ENCODE peak calls at places on chromosomes 2 and 18, in eight cellular contexts. O, B, K, T, N, W, S and F are unnamed samples.

GRCh38 chr2:79717364-79718007 is 204.6 kb downstream of the CTNNA2 start:
- DNase-seq in O (no peak), B (peak), K (no peak), T (no peak), N (peak), W (peak), S (peak), F (peak)

GRCh38 chr2:29228276-29228675 is 113.1 kb downstream of the CLIP4 start:
- DNase-seq in O (no peak), B (no peak), K (no peak), T (no peak), N (peak), W (peak), S (no peak), F (no peak)

GRCh38 chr2:140863713-140864112 is 1267.1 kb downstream of the LRP1B start:
- DNase-seq in O (no peak), B (no peak), K (peak), T (peak), N (peak), W (peak), S (peak), F (peak)

GRCh38 chr2:109619131-109619615 is 5.0 kb downstream of the SOWAHC start:
- DNase-seq in O (no peak), B (no peak), K (no peak), T (no peak), N (no peak), W (no peak), S (no peak), F (no peak)

GRCh38 chr2:20205915-20206524 is 18.9 kb downstream of the SDC1 start:
- DNase-seq in O (peak), B (no peak), K (no peak), T (no peak), N (no peak), W (no peak), S (no peak), F (peak)

GRCh38 chr2:43343573-43344304 is 117.3 kb upstream of the ZFP36L2 start:
- DNase-seq in O (no peak), B (no peak), K (no peak), T (no peak), N (peak), W (peak), S (peak), F (peak)

GRCh38 chr2:214772443-214773034 is 36.9 kb downstream of the BARD1 start:
- DNase-seq in O (no peak), B (no peak), K (no peak), T (no peak), N (no peak), W (no peak), S (no peak), F (no peak)

GRCh38 chr2:68045337-68045736 is 17.5 kb downstream of the C1D start:
- DNase-seq in O (no peak), B (no peak), K (no peak), T (no peak), N (no peak), W (no peak), S (no peak), F (no peak)

GRCh38 chr2:169815849-169816248 is 8.9 kb downstream of the METTL5 start:
- DNase-seq in O (no peak), B (no peak), K (no peak), T (no peak), N (peak), W (peak), S (peak), F (peak)

GRCh38 chr2:69387770-69388481 is 899 bp upstream of the GFPT1 start:
- DNase-seq in O (no peak), B (no peak), K (no peak), T (no peak), N (no peak), W (no peak), S (peak), F (peak)

GRCh38 chr2:128278979-128279378 is 39.7 kb downstream of the HS6ST1 start:
- DNase-seq in O (no peak), B (no peak), K (no peak), T (no peak), N (no peak), W (no peak), S (no peak), F (no peak)

GRCh38 chr2:201363857-201364560 is 6.9 kb upstream of the FLACC1 start:
- DNase-seq in O (no peak), B (no peak), K (peak), T (peak), N (peak), W (peak), S (peak), F (peak)

GRCh38 chr2:152472524-152472923 is 137.6 kb downstream of the FMNL2 start:
- DNase-seq in O (no peak), B (no peak), K (no peak), T (no peak), N (no peak), W (no peak), S (no peak), F (no peak)

GRCh38 chr2:31579996-31580320 is 780 bp downstream of the SRD5A2 start:
- DNase-seq in O (no peak), B (no peak), K (no peak), T (no peak), N (no peak), W (no peak), S (no peak), F (no peak)

GRCh38 chr2:152189622-152190495 is 14.3 kb upstream of the STAM2 start:
- DNase-seq in O (no peak), B (no peak), K (peak), T (peak), N (peak), W (peak), S (peak), F (peak)

GRCh38 chr2:127584516-127585033 is 49.1 kb downstream of the MYO7B start:
- DNase-seq in O (peak), B (no peak), K (no peak), T (no peak), N (no peak), W (no peak), S (no peak), F (no peak)

GRCh38 chr18:42578781-42579180 is 536.7 kb downstream of the RIT2 start:
- DNase-seq in O (no peak), B (no peak), K (no peak), T (no peak), N (peak), W (no peak), S (peak), F (peak)

GRCh38 chr2:190504912-190505311 is 29.6 kb downstream of the NEMP2 start:
- DNase-seq in O (no peak), B (no peak), K (no peak), T (no peak), N (no peak), W (no peak), S (no peak), F (no peak)

GRCh38 chr2:142037744-142038143 is 93.1 kb downstream of the LRP1B start:
- DNase-seq in O (no peak), B (no peak), K (peak), T (no peak), N (peak), W (no peak), S (peak), F (peak)

GRCh38 chr2:101613073-101613704 is 84.3 kb upstream of the MAP4K4 start:
- DNase-seq in O (no peak), B (no peak), K (no peak), T (no peak), N (no peak), W (no peak), S (no peak), F (no peak)

GRCh38 chr2:108412995-108413726 is 35.4 kb downstream of the SULT1C4 start:
- DNase-seq in O (no peak), B (peak), K (no peak), T (no peak), N (peak), W (peak), S (peak), F (peak)

GRCh38 chr18:79573921-79574491 is 105.6 kb upstream of the CTDP1 start:
- DNase-seq in O (peak), B (no peak), K (no peak), T (no peak), N (no peak), W (no peak), S (no peak), F (no peak)

DNA sequence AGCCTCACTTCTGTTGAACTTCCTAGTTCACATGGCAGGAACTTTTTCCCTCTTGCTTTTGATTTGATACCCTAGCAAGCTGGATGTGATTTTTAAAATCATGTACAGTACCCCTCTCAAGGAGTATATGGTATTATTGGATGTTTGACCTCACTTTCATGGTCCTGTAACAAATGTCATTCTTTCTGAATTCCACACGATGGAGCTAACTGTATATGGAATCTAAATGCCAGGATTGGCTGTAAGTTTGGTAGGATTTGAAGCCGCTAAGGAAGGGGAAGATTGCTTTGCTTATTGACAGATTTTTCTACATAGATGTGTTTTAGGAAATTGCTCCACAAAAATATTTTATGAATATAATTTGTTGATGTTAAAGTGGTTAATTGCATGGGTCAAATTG is 18.3 kb downstream of the MAIP1 start:
- DNase-seq in O (no peak), B (no peak), K (no peak), T (no peak), N (peak), W (peak), S (peak), F (peak)
- TF ChIP-seq CTCF in O (peak), B (peak), K (peak), T (peak), N (peak), W (peak), S (peak), F (peak)

GRCh38 chr2:217837530-217837929 is 165.3 kb downstream of the TNS1 start:
- DNase-seq in O (no peak), B (no peak), K (no peak), T (no peak), N (no peak), W (no peak), S (no peak), F (no peak)

GRCh38 chr2:217835931-217836881 is 166.6 kb downstream of the TNS1 start:
- DNase-seq in O (peak), B (no peak), K (no peak), T (no peak), N (peak), W (peak), S (peak), F (peak)

GRCh38 chr2:217838409-217838831 is 164.4 kb downstream of the TNS1 start:
- DNase-seq in O (no peak), B (no peak), K (no peak), T (no peak), N (no peak), W (no peak), S (no peak), F (no peak)

GRCh38 chr2:217834744-217835513 is 167.9 kb downstream of the TNS1 start:
- DNase-seq in O (no peak), B (no peak), K (no peak), T (no peak), N (peak), W (peak), S (no peak), F (no peak)

DNA sequence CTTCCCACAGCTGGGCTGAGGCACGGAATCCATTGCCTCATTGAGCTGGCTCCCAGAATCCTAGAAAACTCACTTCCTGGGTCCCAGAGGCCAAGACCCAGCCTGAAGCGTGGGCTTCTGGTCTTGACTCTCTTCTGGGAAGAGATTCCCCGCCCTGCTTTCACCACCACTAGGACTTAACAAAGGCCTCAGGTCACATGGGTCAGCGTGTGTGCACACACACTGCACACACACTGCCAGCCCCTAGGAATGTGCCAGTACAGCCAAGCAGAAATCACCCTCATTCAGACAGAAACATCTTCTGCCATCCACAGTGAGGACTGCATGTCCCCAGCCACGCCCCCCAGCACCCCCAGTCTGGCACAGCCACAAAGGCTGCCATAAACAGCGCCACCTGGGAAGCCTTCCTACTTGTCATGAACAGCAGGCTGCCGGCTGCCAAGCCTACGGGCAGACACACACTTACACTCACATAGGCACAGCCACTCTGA is 165.7 kb downstream of the TNS1 start:
- DNase-seq in O (peak), B (no peak), K (no peak), T (no peak), N (peak), W (no peak), S (no peak), F (peak)
- TF ChIP-seq CTCF in O (peak), B (no peak), K (no peak), T (no peak), N (peak), W (no peak), S (peak), F (no peak)

GRCh38 chr2:158464426-158465281 is 7.9 kb downstream of the PKP4 start:
- DNase-seq in O (no peak), B (no peak), K (no peak), T (peak), N (peak), W (peak), S (peak), F (peak)
- TF ChIP-seq CTCF in O (peak), B (peak), K (peak), T (peak), N (peak), W (peak), S (peak), F (peak)

DNA sequence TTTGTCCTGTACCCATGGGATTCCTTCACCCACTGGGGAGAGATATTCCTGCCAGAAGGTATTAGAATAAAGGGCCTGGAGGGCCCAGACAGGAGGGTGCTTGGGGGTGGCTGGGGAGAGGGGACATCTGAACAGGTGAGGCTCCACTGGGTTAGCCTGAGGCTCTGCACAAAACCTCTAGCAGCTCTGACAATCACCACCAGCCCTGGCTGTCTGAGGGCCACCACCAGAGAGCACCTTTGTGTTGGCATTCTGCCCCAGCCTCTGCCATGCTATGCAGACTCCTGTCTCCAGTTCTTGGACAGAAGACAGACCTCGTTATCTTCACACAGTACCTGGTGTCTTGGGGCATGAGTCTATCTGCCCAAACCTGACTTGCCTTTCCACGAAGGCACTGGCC is 25.3 kb downstream of the SLC16A14 start:
- DNase-seq in O (no peak), B (no peak), K (no peak), T (no peak), N (no peak), W (no peak), S (no peak), F (no peak)
- TF ChIP-seq CTCF in O (no peak), B (no peak), K (no peak), T (no peak), N (no peak), W (no peak), S (no peak), F (no peak)